ENCODE peak calls at places on chromosomes 1 and 21, in four cellular contexts. L is psoas muscle, P is breast epithelium, R is astrocyte. B is an unnamed sample.

GRCh38 chr21:45317401-45318145 is 29.9 kb upstream of the POFUT2 start:
- DNase-seq in L (no peak), P (peak), R (peak), B (peak)

GRCh38 chr1:236545621-236546169 is 21.9 kb downstream of the LGALS8 start:
- DNase-seq in L (no peak), P (no peak), R (no peak), B (no peak)

GRCh38 chr1:156815851-156816536 is 654 bp downstream of the SH2D2A start:
- DNase-seq in L (no peak), P (no peak), R (no peak), B (no peak)

GRCh38 chr1:12539320-12539704 is 78.7 kb downstream of the DHRS3 start:
- DNase-seq in L (no peak), P (no peak), R (no peak), B (no peak)

GRCh38 chr21:25370311-25370744 is 237.0 kb downstream of the MRPL39 start:
- DNase-seq in L (no peak), P (no peak), R (peak), B (no peak)

GRCh38 chr21:43778469-43779335 is 2.6 kb upstream of the CSTB start:
- DNase-seq in L (no peak), P (no peak), R (no peak), B (no peak)

GRCh38 chr1:84031928-84032327 is 33.0 kb upstream of the TTLL7 start:
- DNase-seq in L (no peak), P (no peak), R (no peak), B (no peak)

GRCh38 chr1:77385551-77385950 is 103.7 kb downstream of the AK5 start:
- DNase-seq in L (no peak), P (no peak), R (no peak), B (no peak)

GRCh38 chr1:209783338-209783737 is 1.0 kb downstream of the C1orf74 start:
- DNase-seq in L (no peak), P (no peak), R (no peak), B (no peak)

GRCh38 chr1:179251675-179252074 is 22.2 kb upstream of the ABL2 start:
- DNase-seq in L (no peak), P (no peak), R (peak), B (no peak)

GRCh38 chr1:2949966-2950925 is 71.0 kb upstream of the ACTRT2 start:
- DNase-seq in L (no peak), P (no peak), R (no peak), B (no peak)

GRCh38 chr1:184160942-184161698 is 109.6 kb downstream of the TSEN15 start:
- DNase-seq in L (peak), P (no peak), R (peak), B (no peak)

GRCh38 chr1:237005674-237006073 is 1.4 kb upstream of the MT1HL1 start:
- DNase-seq in L (no peak), P (no peak), R (no peak), B (no peak)

GRCh38 chr1:212858461-212859265 is 588 bp downstream of the FLVCR1 start:
- DNase-seq in L (no peak), P (no peak), R (peak), B (peak)

GRCh38 chr1:204261746-204262505 is 48.1 kb upstream of the GOLT1A start:
- DNase-seq in L (no peak), P (no peak), R (peak), B (no peak)

GRCh38 chr1:204260601-204261197 is 46.9 kb upstream of the GOLT1A start:
- DNase-seq in L (no peak), P (no peak), R (no peak), B (no peak)

GRCh38 chr1:204261266-204261665 is 47.5 kb upstream of the GOLT1A start:
- DNase-seq in L (no peak), P (no peak), R (no peak), B (no peak)

GRCh38 chr1:204263240-204263848 is 49.6 kb upstream of the GOLT1A start:
- DNase-seq in L (no peak), P (no peak), R (peak), B (no peak)

DNA sequence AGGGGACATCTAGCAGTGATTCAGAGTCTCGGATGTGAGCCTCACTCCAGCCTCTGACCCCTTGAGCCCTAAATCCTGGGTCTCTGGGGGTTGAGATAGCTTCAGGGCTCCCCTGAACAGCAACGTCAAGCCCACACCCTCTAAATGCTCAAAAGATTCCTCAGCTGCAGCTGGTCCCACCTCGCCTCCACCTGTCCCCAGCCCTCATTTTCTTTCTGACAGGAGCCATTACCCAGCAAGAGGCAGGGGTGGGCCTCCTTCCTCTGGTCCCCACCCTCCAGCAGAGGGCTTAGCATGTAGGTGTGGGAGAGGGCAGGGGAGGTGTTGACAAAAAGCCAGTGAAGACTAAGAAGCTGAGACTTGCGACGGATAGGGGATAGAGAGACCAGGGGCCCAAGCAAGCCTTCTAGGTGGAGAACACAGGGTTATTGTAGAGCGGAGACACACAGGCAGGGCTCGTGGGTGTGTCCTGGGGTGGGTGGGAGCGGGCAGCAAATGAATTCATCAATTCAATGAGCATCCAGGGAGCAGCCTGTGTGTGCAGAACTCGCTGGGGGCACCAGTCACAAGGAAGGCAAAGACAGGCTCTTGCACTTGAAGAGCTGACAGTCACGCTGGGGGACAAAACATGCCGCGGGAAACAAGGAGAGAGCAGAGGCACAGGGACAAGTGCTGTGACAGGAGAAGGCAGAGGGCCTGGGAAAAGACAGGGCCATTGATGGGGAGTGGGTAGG is 48.9 kb upstream of the GOLT1A start:
- DNase-seq in L (no peak), P (no peak), R (no peak), B (no peak)
- H3K4me3 ChIP-seq in L (no peak), P (no peak), R (no peak), B (no peak)

DNA sequence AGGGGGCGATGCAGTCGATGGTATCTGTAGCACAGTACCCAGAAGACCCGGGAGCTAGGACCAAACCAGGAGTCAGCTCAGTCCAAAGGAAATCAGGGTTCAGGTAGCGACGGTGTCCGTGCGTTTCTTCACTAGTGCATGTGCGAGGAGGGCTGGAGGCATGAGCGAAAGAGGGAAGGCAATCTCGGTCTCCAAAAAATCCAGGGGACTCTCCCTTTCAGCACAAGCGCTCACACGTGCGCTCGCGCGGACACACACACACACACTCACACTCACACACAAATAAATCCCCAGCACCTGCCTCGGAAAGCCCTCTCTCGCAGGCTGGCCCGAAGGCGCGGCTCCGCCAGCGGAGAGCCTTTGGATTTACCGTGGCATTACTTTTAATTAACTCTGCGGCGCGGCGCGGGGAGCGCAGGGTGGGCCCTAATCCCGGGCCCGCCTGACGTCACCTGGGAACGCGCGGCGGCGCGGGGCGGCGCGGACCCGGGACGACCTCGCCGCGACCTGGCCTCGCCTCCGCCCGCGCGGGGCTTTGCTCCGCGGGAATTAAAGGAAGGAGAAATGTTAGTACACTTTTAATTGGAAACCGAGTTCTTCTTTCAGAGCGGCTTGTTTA is 121.2 kb downstream of the LMX1A start:
- DNase-seq in L (peak), P (no peak), R (no peak), B (no peak)
- H3K4me3 ChIP-seq in L (peak), P (peak), R (no peak), B (no peak)

GRCh38 chr21:41926068-41926806 is 27.6 kb downstream of the C2CD2 start:
- DNase-seq in L (no peak), P (peak), R (peak), B (no peak)
- H3K4me3 ChIP-seq in L (peak), P (peak), R (peak), B (peak)

GRCh38 chr21:29674343-29674742 is 265.5 kb downstream of the GRIK1 start:
- DNase-seq in L (no peak), P (no peak), R (no peak), B (no peak)
- H3K4me3 ChIP-seq in L (no peak), P (no peak), R (no peak), B (no peak)

GRCh38 chr1:202124107-202124506 is 1.4 kb downstream of the GPR37L1 start:
- DNase-seq in L (no peak), P (no peak), R (no peak), B (no peak)

GRCh38 chr1:202127061-202127460 is 4.3 kb downstream of the GPR37L1 start:
- DNase-seq in L (no peak), P (no peak), R (no peak), B (no peak)

GRCh38 chr1:202127836-202128622 is 5.3 kb downstream of the GPR37L1 start:
- DNase-seq in L (no peak), P (no peak), R (no peak), B (no peak)

GRCh38 chr1:202125611-202126010 is 2.9 kb downstream of the GPR37L1 start:
- DNase-seq in L (no peak), P (no peak), R (no peak), B (no peak)

GRCh38 chr1:202126426-202126825 is 3.7 kb downstream of the GPR37L1 start:
- DNase-seq in L (no peak), P (no peak), R (no peak), B (no peak)
- H3K4me3 ChIP-seq in L (no peak), P (no peak), R (no peak), B (no peak)

GRCh38 chr1:78622548-78622947 is 2.3 kb downstream of the IFI44L start:
- DNase-seq in L (no peak), P (no peak), R (no peak), B (no peak)
- H3K4me3 ChIP-seq in L (peak), P (no peak), R (no peak), B (peak)

GRCh38 chr1:181485276-181486097 is 2.2 kb downstream of the CACNA1E start:
- DNase-seq in L (no peak), P (no peak), R (no peak), B (no peak)
- H3K4me3 ChIP-seq in L (no peak), P (no peak), R (no peak), B (no peak)

GRCh38 chr1:23980725-23981063 is 567 bp upstream of the SRSF10 start:
- DNase-seq in L (no peak), P (no peak), R (peak), B (no peak)
- H3K4me3 ChIP-seq in L (peak), P (peak), R (peak), B (peak)

GRCh38 chr1:1001057-1001630 is 1.2 kb upstream of the HES4 start:
- DNase-seq in L (peak), P (no peak), R (no peak), B (peak)
- H3K4me3 ChIP-seq in L (peak), P (peak), R (peak), B (peak)

GRCh38 chr1:117128323-117129079 is 7.0 kb upstream of the TRIM45 start:
- DNase-seq in L (no peak), P (no peak), R (peak), B (no peak)
- H3K4me3 ChIP-seq in L (peak), P (no peak), R (no peak), B (no peak)